ENCODE peak calls at places on chromosomes 7 and 10, in nine cellular contexts. E is cardiac muscle cell; L is pancreas; D is GM23338; P is HepG2; X is CD8-positive, alpha-beta memory T cell; T is tibial nerve; M is uterus; K is K562. N is an unnamed sample.

GRCh38 chr7:46058424-46058823 is 137.4 kb upstream of the IGFBP3 start:
- DNase-seq in E (peak; percentile 44), L (no peak), D (no peak), P (no peak), X (no peak), T (no peak), M (no peak), K (no peak), N (no peak)

GRCh38 chr10:102975483-102976057 is 57.5 kb downstream of the CNNM2 start:
- DNase-seq in E (no peak), L (no peak), D (no peak), P (no peak), X (no peak), T (no peak), M (no peak), K (no peak), N (no peak)

GRCh38 chr10:132524443-132525285 is 12.9 kb upstream of the INPP5A start:
- DNase-seq in E (no peak), L (no peak), D (no peak), P (no peak), X (no peak), T (no peak), M (peak; percentile 10), K (no peak), N (no peak)

GRCh38 chr7:117737882-117738281 is 135.4 kb downstream of the CTTNBP2 start:
- DNase-seq in E (no peak), L (no peak), D (no peak), P (no peak), X (no peak), T (no peak), M (no peak), K (no peak), N (no peak)

GRCh38 chr7:82015751-82016150 is 245.9 kb upstream of the HGF start:
- DNase-seq in E (no peak), L (no peak), D (no peak), P (no peak), X (no peak), T (no peak), M (no peak), K (no peak), N (no peak)

GRCh38 chr7:30698481-30698880 is 16.2 kb upstream of the CRHR2 start:
- DNase-seq in E (no peak), L (no peak), D (no peak), P (no peak), X (no peak), T (no peak), M (no peak), K (no peak), N (no peak)

GRCh38 chr7:35556532-35557471 is 138.1 kb downstream of the HERPUD2 start:
- DNase-seq in E (no peak), L (no peak), D (no peak), P (peak; percentile 50), X (no peak), T (no peak), M (no peak), K (no peak), N (no peak)

GRCh38 chr10:47206449-47207279 is 93.3 kb upstream of the GDF10 start:
- DNase-seq in E (peak; percentile 18), L (no peak), D (no peak), P (no peak), X (no peak), T (no peak), M (no peak), K (no peak), N (peak; percentile 15)

GRCh38 chr10:119103687-119104652 is at the start of gene DENND10:
- DNase-seq in E (peak; percentile 90), L (peak; percentile 57), D (peak; percentile 85), P (no peak), X (peak; percentile 81), T (peak; percentile 77), M (peak; percentile 88), K (peak; percentile 98), N (peak; percentile 78)

GRCh38 chr7:78530351-78530750 is 731.8 kb downstream of the PHTF2 start:
- DNase-seq in E (peak; percentile 9), L (no peak), D (no peak), P (peak; percentile 21), X (no peak), T (no peak), M (no peak), K (no peak), N (no peak)

GRCh38 chr7:140621326-140622035 is 19.1 kb downstream of the DENND2A start:
- DNase-seq in E (no peak), L (no peak), D (no peak), P (no peak), X (no peak), T (no peak), M (no peak), K (no peak), N (no peak)

GRCh38 chr7:11786186-11786585 is 45.8 kb downstream of the THSD7A start:
- DNase-seq in E (peak; percentile 33), L (no peak), D (peak; percentile 54), P (no peak), X (no peak), T (no peak), M (no peak), K (no peak), N (no peak)

GRCh38 chr7:90841759-90842429 is 245.8 kb downstream of the CDK14 start:
- DNase-seq in E (no peak), L (no peak), D (no peak), P (no peak), X (no peak), T (no peak), M (no peak), K (no peak), N (no peak)

GRCh38 chr7:129606801-129607200 is 4.7 kb upstream of the NRF1 start:
- DNase-seq in E (no peak), L (no peak), D (no peak), P (no peak), X (no peak), T (no peak), M (no peak), K (no peak), N (no peak)

GRCh38 chr7:102834999-102835398 is 77.8 kb upstream of the LRRC17 start:
- DNase-seq in E (peak; percentile 63), L (no peak), D (no peak), P (peak; percentile 15), X (no peak), T (no peak), M (no peak), K (no peak), N (no peak)

GRCh38 chr10:15197276-15197675 is 28.8 kb upstream of the NMT2 start:
- DNase-seq in E (peak; percentile 24), L (no peak), D (no peak), P (no peak), X (no peak), T (no peak), M (no peak), K (no peak), N (no peak)

GRCh38 chr10:15197911-15198310 is 29.4 kb upstream of the NMT2 start:
- DNase-seq in E (no peak), L (no peak), D (no peak), P (no peak), X (no peak), T (no peak), M (no peak), K (no peak), N (no peak)

GRCh38 chr10:15202639-15203038 is 34.1 kb upstream of the NMT2 start:
- DNase-seq in E (peak; percentile 30), L (no peak), D (no peak), P (no peak), X (no peak), T (no peak), M (no peak), K (no peak), N (no peak)

GRCh38 chr10:15200626-15201025 is 32.1 kb upstream of the NMT2 start:
- DNase-seq in E (peak; percentile 84), L (no peak), D (peak; percentile 79), P (peak; percentile 74), X (no peak), T (no peak), M (no peak), K (no peak), N (no peak)

DNA sequence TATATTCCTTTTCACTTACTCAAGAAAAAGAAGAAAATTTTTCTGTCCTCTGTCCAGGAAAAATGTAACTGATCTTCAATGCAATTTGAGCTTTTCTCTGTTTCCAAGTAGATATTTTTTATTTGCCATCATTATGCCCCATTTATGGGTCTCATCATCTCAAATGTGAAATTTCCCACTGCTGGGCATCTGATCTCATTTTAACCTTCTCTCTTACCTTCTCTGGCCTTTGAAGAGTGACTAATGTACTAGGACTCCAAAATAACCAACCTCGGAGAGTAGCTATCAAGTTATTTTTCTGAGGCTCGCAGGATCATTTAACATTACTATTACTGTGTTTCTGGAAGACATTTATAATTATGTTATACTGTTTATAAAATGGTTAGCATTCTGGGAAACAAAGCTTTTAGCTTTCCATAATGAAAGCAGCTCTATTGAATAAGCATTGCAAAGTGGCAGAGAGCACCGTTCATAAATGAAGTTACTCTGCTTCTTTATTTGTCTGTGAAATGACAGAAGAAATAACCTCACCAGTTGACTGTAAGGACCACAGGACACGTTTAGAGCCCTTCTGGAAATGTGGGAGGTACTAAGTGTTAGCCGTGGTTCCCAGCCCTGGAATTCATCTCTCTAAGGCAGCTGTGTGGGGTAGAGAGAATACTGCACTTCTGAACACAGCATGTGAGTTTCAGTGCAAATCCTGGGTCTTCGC is 33.3 kb upstream of the NMT2 start:
- DNase-seq in E (peak; percentile 47), L (no peak), D (no peak), P (no peak), X (no peak), T (no peak), M (no peak), K (no peak), N (no peak)
- H3K4me3 ChIP-seq in E (no peak overlapping the region), L (no peak overlapping the region), D (no peak overlapping the region), P (no peak overlapping the region), X (no peak overlapping the region), T (no peak overlapping the region), M (no peak overlapping the region), K (no peak overlapping the region), N (no peak overlapping the region)

GRCh38 chr7:55030314-55030713 is 11.5 kb downstream of the EGFR start:
- DNase-seq in E (no peak), L (no peak), D (no peak), P (no peak), X (no peak), T (no peak), M (no peak), K (no peak), N (no peak)
- H3K4me1 ChIP-seq in E (no peaks in the 10 kb centered on the region), L (peaks cover 51% of the 10 kb centered on the region), D (no peaks in the 10 kb centered on the region), P (peaks cover 54% of the 10 kb centered on the region), X (no peaks in the 10 kb centered on the region), T (peaks cover 16% of the 10 kb centered on the region), M (no peaks in the 10 kb centered on the region), K (no peaks in the 10 kb centered on the region), N (peaks cover 13% of the 10 kb centered on the region)

GRCh38 chr10:12164085-12164484 is 31.6 kb downstream of the NUDT5 start:
- DNase-seq in E (no peak), L (no peak), D (no peak), P (no peak), X (no peak), T (no peak), M (no peak), K (no peak), N (no peak)
- H3K36me3 ChIP-seq in E (peaks cover 65% of the 10 kb centered on the region), L (peaks cover 23% of the 10 kb centered on the region), D (peaks cover 19% of the 10 kb centered on the region), P (peaks cover 44% of the 10 kb centered on the region), X (peaks cover 16% of the 10 kb centered on the region), T (peaks cover 76% of the 10 kb centered on the region), M (no peaks in the 10 kb centered on the region), K (peaks cover 51% of the 10 kb centered on the region), N (peaks cover 36% of the 10 kb centered on the region)

DNA sequence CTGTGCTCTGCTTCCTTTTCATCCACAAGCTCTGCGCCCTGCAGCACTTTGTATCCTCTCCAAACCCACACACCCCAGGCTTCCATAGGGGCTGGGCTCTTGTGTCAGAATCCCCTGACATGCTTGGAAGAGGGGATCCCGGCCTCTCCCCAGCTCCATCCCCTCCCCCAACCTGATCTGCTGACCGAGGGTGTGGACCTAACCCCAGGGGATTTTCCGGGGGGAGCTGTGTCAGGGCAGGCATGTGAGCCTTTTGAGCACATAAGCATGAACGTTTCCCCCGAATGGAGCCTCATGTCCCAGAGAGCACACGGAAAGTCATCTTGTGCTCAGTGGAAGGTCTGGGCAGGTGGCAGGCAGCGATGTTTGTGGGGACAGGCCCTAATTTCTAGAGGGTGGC is 17.7 kb downstream of the GPR26 start:
- DNase-seq in E (no peak), L (no peak), D (no peak), P (no peak), X (no peak), T (no peak), M (no peak), K (no peak), N (no peak)
- H3K4me3 ChIP-seq in E (no peak overlapping the region), L (no peak overlapping the region), D (no peak overlapping the region), P (no peak overlapping the region), X (no peak overlapping the region), T (no peak overlapping the region), M (no peak overlapping the region), K (no peak overlapping the region), N (no peak overlapping the region)